ENCODE peak calls at places on chromosomes 12 and 14, in eight cellular contexts. One of them, this sample, is unnamed.
A peak's percentile ranks its signal among the peaks of the same experiment; 100 is the strongest.

GRCh38 chr14:75222208-75222701 is 45.8 kb upstream of the TMED10 start:
- DNase-seq in IMR-90: peak; percentile 92
- DNase-seq in lung: no peak
- DNase-seq in right lobe of liver: peak; percentile 34
- DNase-seq in Caco-2: no peak
- DNase-seq in A549: no peak
- DNase-seq in PC-3: no peak
- DNase-seq in psoas muscle: no peak
- DNase-seq in this sample: no peak

GRCh38 chr12:58781609-58782008 is 138.7 kb downstream of the LRIG3 start:
- DNase-seq in IMR-90: no peak
- DNase-seq in lung: no peak
- DNase-seq in right lobe of liver: no peak
- DNase-seq in Caco-2: no peak
- DNase-seq in A549: no peak
- DNase-seq in PC-3: no peak
- DNase-seq in psoas muscle: no peak
- DNase-seq in this sample: no peak

GRCh38 chr12:52632656-52633055 is 14.3 kb upstream of the KRT73 start:
- DNase-seq in IMR-90: no peak
- DNase-seq in lung: no peak
- DNase-seq in right lobe of liver: no peak
- DNase-seq in Caco-2: no peak
- DNase-seq in A549: no peak
- DNase-seq in PC-3: no peak
- DNase-seq in psoas muscle: no peak
- DNase-seq in this sample: no peak

GRCh38 chr12:131642101-131642540 is 68.8 kb upstream of the SFSWAP start:
- DNase-seq in IMR-90: no peak
- DNase-seq in lung: no peak
- DNase-seq in right lobe of liver: no peak
- DNase-seq in Caco-2: peak; percentile 50
- DNase-seq in A549: peak; percentile 58
- DNase-seq in PC-3: no peak
- DNase-seq in psoas muscle: no peak
- DNase-seq in this sample: no peak

GRCh38 chr12:130916251-130916911 is 37.3 kb upstream of the ADGRD1 start:
- DNase-seq in IMR-90: peak; percentile 28
- DNase-seq in lung: peak; percentile 65
- DNase-seq in right lobe of liver: peak; percentile 52
- DNase-seq in Caco-2: peak; percentile 53
- DNase-seq in A549: peak; percentile 74
- DNase-seq in PC-3: peak; percentile 80
- DNase-seq in psoas muscle: peak; percentile 28
- DNase-seq in this sample: no peak

GRCh38 chr14:89093083-89093482 is 268.6 kb downstream of the TTC8 start:
- DNase-seq in IMR-90: peak; percentile 26
- DNase-seq in lung: no peak
- DNase-seq in right lobe of liver: no peak
- DNase-seq in Caco-2: no peak
- DNase-seq in A549: no peak
- DNase-seq in PC-3: peak; percentile 19
- DNase-seq in psoas muscle: no peak
- DNase-seq in this sample: no peak

GRCh38 chr12:52042706-52043385 is 8.4 kb upstream of the NR4A1 start:
- DNase-seq in IMR-90: no peak
- DNase-seq in lung: no peak
- DNase-seq in right lobe of liver: no peak
- DNase-seq in Caco-2: no peak
- DNase-seq in A549: no peak
- DNase-seq in PC-3: no peak
- DNase-seq in psoas muscle: no peak
- DNase-seq in this sample: no peak

GRCh38 chr12:110957652-110958051 is 37.3 kb upstream of the MYL2 start:
- DNase-seq in IMR-90: no peak
- DNase-seq in lung: no peak
- DNase-seq in right lobe of liver: no peak
- DNase-seq in Caco-2: no peak
- DNase-seq in A549: no peak
- DNase-seq in PC-3: no peak
- DNase-seq in psoas muscle: no peak
- DNase-seq in this sample: no peak

GRCh38 chr14:85439696-85440328 is 90.1 kb upstream of the FLRT2 start:
- DNase-seq in IMR-90: no peak
- DNase-seq in lung: no peak
- DNase-seq in right lobe of liver: no peak
- DNase-seq in Caco-2: no peak
- DNase-seq in A549: peak; percentile 72
- DNase-seq in PC-3: no peak
- DNase-seq in psoas muscle: no peak
- DNase-seq in this sample: no peak

GRCh38 chr14:78445275-78445674 is 275.1 kb downstream of the NRXN3 start:
- DNase-seq in IMR-90: no peak
- DNase-seq in lung: no peak
- DNase-seq in right lobe of liver: no peak
- DNase-seq in Caco-2: no peak
- DNase-seq in A549: no peak
- DNase-seq in PC-3: no peak
- DNase-seq in psoas muscle: no peak
- DNase-seq in this sample: no peak

GRCh38 chr12:97568336-97569180 is 106.0 kb downstream of the RMST start:
- DNase-seq in IMR-90: no peak
- DNase-seq in lung: no peak
- DNase-seq in right lobe of liver: no peak
- DNase-seq in Caco-2: peak; percentile 82
- DNase-seq in A549: peak; percentile 59
- DNase-seq in PC-3: peak; percentile 96
- DNase-seq in psoas muscle: no peak
- DNase-seq in this sample: no peak

GRCh38 chr12:49903700-49904423 is at the start of gene FAIM2:
- DNase-seq in IMR-90: peak; percentile 82
- DNase-seq in lung: no peak
- DNase-seq in right lobe of liver: no peak
- DNase-seq in Caco-2: no peak
- DNase-seq in A549: no peak
- DNase-seq in PC-3: no peak
- DNase-seq in psoas muscle: peak; percentile 68
- DNase-seq in this sample: peak; percentile 16

GRCh38 chr14:76348898-76349297 is 27.0 kb upstream of the ESRRB start:
- DNase-seq in IMR-90: peak; percentile 29
- DNase-seq in lung: no peak
- DNase-seq in right lobe of liver: peak; percentile 39
- DNase-seq in Caco-2: no peak
- DNase-seq in A549: no peak
- DNase-seq in PC-3: peak; percentile 47
- DNase-seq in psoas muscle: peak; percentile 69
- DNase-seq in this sample: no peak

DNA sequence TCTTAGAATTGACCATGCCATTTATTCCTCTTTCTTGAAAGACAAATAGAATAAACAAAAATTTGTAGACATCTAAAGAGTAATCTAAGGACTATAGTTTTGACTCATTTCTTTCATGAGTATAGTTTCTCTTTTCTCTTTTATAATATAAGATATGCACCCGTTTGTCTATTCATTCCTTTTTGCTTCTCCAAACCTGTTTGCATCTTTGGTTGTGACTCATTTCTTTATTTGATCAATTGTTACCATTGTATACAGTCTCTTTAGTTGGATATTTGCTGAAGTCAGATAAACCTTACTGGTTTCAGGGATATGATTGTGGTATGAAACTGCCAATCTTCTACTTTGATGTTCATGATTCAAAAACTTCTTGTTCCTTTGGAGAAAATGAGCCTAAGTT is 268.7 kb downstream of the FBXL14 start:
- DNase-seq in IMR-90: no peak
- DNase-seq in lung: no peak
- DNase-seq in right lobe of liver: no peak
- DNase-seq in Caco-2: no peak
- DNase-seq in A549: no peak
- DNase-seq in PC-3: peak; percentile 64
- DNase-seq in psoas muscle: no peak
- DNase-seq in this sample: no peak
- H3K4me3 ChIP-seq in IMR-90: no peak overlapping the region
- H3K4me3 ChIP-seq in lung: no peak overlapping the region
- H3K4me3 ChIP-seq in right lobe of liver: no peak overlapping the region
- H3K4me3 ChIP-seq in Caco-2: no peak overlapping the region
- H3K4me3 ChIP-seq in A549: no peak overlapping the region
- H3K4me3 ChIP-seq in PC-3: no peak overlapping the region
- H3K4me3 ChIP-seq in psoas muscle: no peak overlapping the region
- H3K4me3 ChIP-seq in this sample: no peak overlapping the region

GRCh38 chr12:99809921-99810320 is 162.4 kb downstream of the GARIN6 start:
- DNase-seq in IMR-90: no peak
- DNase-seq in lung: no peak
- DNase-seq in right lobe of liver: no peak
- DNase-seq in Caco-2: no peak
- DNase-seq in A549: no peak
- DNase-seq in PC-3: no peak
- DNase-seq in psoas muscle: no peak
- DNase-seq in this sample: no peak

GRCh38 chr12:99806304-99806703 is 158.8 kb downstream of the GARIN6 start:
- DNase-seq in IMR-90: no peak
- DNase-seq in lung: no peak
- DNase-seq in right lobe of liver: no peak
- DNase-seq in Caco-2: no peak
- DNase-seq in A549: no peak
- DNase-seq in PC-3: no peak
- DNase-seq in psoas muscle: no peak
- DNase-seq in this sample: no peak

GRCh38 chr12:99810718-99811593 is 163.4 kb downstream of the GARIN6 start:
- DNase-seq in IMR-90: peak; percentile 18
- DNase-seq in lung: no peak
- DNase-seq in right lobe of liver: no peak
- DNase-seq in Caco-2: no peak
- DNase-seq in A549: peak; percentile 57
- DNase-seq in PC-3: peak; percentile 67
- DNase-seq in psoas muscle: no peak
- DNase-seq in this sample: no peak
- TF ChIP-seq CTCF in IMR-90: peak; percentile 33
- TF ChIP-seq CTCF in lung: no peak
- TF ChIP-seq CTCF in right lobe of liver: peak; percentile 45
- TF ChIP-seq CTCF in Caco-2: peak; percentile 34
- TF ChIP-seq CTCF in A549: peak; percentile 41
- TF ChIP-seq CTCF in PC-3: peak; percentile 53
- TF ChIP-seq CTCF in psoas muscle: peak; percentile 36
- TF ChIP-seq CTCF in this sample: no peak

GRCh38 chr12:74539261-74539660 is 1.6 kb downstream of the ATXN7L3B start:
- DNase-seq in IMR-90: no peak
- DNase-seq in lung: no peak
- DNase-seq in right lobe of liver: no peak
- DNase-seq in Caco-2: no peak
- DNase-seq in A549: no peak
- DNase-seq in PC-3: peak; percentile 7
- DNase-seq in psoas muscle: no peak
- DNase-seq in this sample: no peak
- H3K4me1 ChIP-seq in IMR-90: peaks cover 12% of the 10 kb centered on the region
- H3K4me1 ChIP-seq in lung: peaks cover 23% of the 10 kb centered on the region
- H3K4me1 ChIP-seq in right lobe of liver: no peaks in the 10 kb centered on the region
- H3K4me1 ChIP-seq in Caco-2: peaks cover 7% of the 10 kb centered on the region
- H3K4me1 ChIP-seq in A549: peaks cover 21% of the 10 kb centered on the region
- H3K4me1 ChIP-seq in PC-3: peaks cover 29% of the 10 kb centered on the region
- H3K4me1 ChIP-seq in psoas muscle: peaks cover 27% of the 10 kb centered on the region
- H3K4me1 ChIP-seq in this sample: peaks cover 43% of the 10 kb centered on the region

GRCh38 chr12:29448157-29448556 is 49.3 kb downstream of the OVCH1 start:
- DNase-seq in IMR-90: no peak
- DNase-seq in lung: no peak
- DNase-seq in right lobe of liver: no peak
- DNase-seq in Caco-2: no peak
- DNase-seq in A549: no peak
- DNase-seq in PC-3: no peak
- DNase-seq in psoas muscle: no peak
- DNase-seq in this sample: no peak

GRCh38 chr12:29455087-29455486 is 42.4 kb downstream of the OVCH1 start:
- DNase-seq in IMR-90: no peak
- DNase-seq in lung: no peak
- DNase-seq in right lobe of liver: no peak
- DNase-seq in Caco-2: no peak
- DNase-seq in A549: no peak
- DNase-seq in PC-3: no peak
- DNase-seq in psoas muscle: no peak
- DNase-seq in this sample: no peak

GRCh38 chr12:29447285-29447975 is 50.1 kb downstream of the OVCH1 start:
- DNase-seq in IMR-90: no peak
- DNase-seq in lung: no peak
- DNase-seq in right lobe of liver: no peak
- DNase-seq in Caco-2: no peak
- DNase-seq in A549: no peak
- DNase-seq in PC-3: no peak
- DNase-seq in psoas muscle: no peak
- DNase-seq in this sample: no peak

GRCh38 chr12:29451886-29452285 is 45.6 kb downstream of the OVCH1 start:
- DNase-seq in IMR-90: no peak
- DNase-seq in lung: no peak
- DNase-seq in right lobe of liver: peak; percentile 30
- DNase-seq in Caco-2: no peak
- DNase-seq in A549: no peak
- DNase-seq in PC-3: no peak
- DNase-seq in psoas muscle: no peak
- DNase-seq in this sample: no peak
- H3K4me3 ChIP-seq in IMR-90: no peak overlapping the region
- H3K4me3 ChIP-seq in lung: no peak overlapping the region
- H3K4me3 ChIP-seq in right lobe of liver: no peak overlapping the region
- H3K4me3 ChIP-seq in Caco-2: no peak overlapping the region
- H3K4me3 ChIP-seq in A549: no peak overlapping the region
- H3K4me3 ChIP-seq in PC-3: no peak overlapping the region
- H3K4me3 ChIP-seq in psoas muscle: no peak overlapping the region
- H3K4me3 ChIP-seq in this sample: no peak overlapping the region

GRCh38 chr12:116019415-116019814 is 258.1 kb downstream of the MED13L start:
- DNase-seq in IMR-90: no peak
- DNase-seq in lung: no peak
- DNase-seq in right lobe of liver: no peak
- DNase-seq in Caco-2: no peak
- DNase-seq in A549: no peak
- DNase-seq in PC-3: no peak
- DNase-seq in psoas muscle: no peak
- DNase-seq in this sample: no peak
- TF ChIP-seq CTCF in IMR-90: no peak
- TF ChIP-seq CTCF in lung: no peak
- TF ChIP-seq CTCF in right lobe of liver: no peak
- TF ChIP-seq CTCF in Caco-2: no peak
- TF ChIP-seq CTCF in A549: no peak
- TF ChIP-seq CTCF in PC-3: no peak
- TF ChIP-seq CTCF in psoas muscle: no peak
- TF ChIP-seq CTCF in this sample: no peak

GRCh38 chr12:57138526-57139272 is 8.7 kb downstream of the LRP1-AS start:
- DNase-seq in IMR-90: no peak
- DNase-seq in lung: peak; percentile 71
- DNase-seq in right lobe of liver: peak; percentile 88
- DNase-seq in Caco-2: peak; percentile 77
- DNase-seq in A549: no peak
- DNase-seq in PC-3: no peak
- DNase-seq in psoas muscle: peak; percentile 91
- DNase-seq in this sample: no peak
- H3K4me1 ChIP-seq in IMR-90: peaks cover 51% of the 10 kb centered on the region
- H3K4me1 ChIP-seq in lung: peaks cover 7% of the 10 kb centered on the region
- H3K4me1 ChIP-seq in right lobe of liver: peaks cover 5% of the 10 kb centered on the region
- H3K4me1 ChIP-seq in Caco-2: peaks cover 25% of the 10 kb centered on the region
- H3K4me1 ChIP-seq in A549: peaks cover 15% of the 10 kb centered on the region
- H3K4me1 ChIP-seq in PC-3: peaks cover 5% of the 10 kb centered on the region
- H3K4me1 ChIP-seq in psoas muscle: no peaks in the 10 kb centered on the region
- H3K4me1 ChIP-seq in this sample: peaks cover 13% of the 10 kb centered on the region

DNA sequence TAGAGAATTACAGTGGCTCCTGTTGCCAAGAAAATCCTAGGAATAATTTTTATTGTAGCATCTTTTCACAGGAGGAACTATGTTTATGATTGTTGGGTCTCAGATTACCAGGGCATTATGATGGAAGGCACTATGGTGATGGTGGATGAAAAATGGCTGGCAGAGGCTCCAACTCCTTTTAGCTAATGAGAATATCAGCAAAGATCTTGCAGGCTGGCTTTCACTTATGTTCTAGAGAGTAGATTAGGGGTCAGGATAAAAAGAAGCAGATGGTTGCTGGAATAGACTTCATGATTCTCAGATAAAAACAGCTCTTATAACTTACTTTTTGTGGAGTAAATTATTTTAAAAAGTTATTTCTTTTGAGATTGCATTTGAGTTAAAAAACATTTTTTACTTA is 501.9 kb downstream of the TRHDE start:
- DNase-seq in IMR-90: no peak
- DNase-seq in lung: no peak
- DNase-seq in right lobe of liver: no peak
- DNase-seq in Caco-2: no peak
- DNase-seq in A549: no peak
- DNase-seq in PC-3: no peak
- DNase-seq in psoas muscle: no peak
- DNase-seq in this sample: no peak
- H3K4me3 ChIP-seq in IMR-90: no peak overlapping the region
- H3K4me3 ChIP-seq in lung: no peak overlapping the region
- H3K4me3 ChIP-seq in right lobe of liver: no peak overlapping the region
- H3K4me3 ChIP-seq in Caco-2: no peak overlapping the region
- H3K4me3 ChIP-seq in A549: no peak overlapping the region
- H3K4me3 ChIP-seq in PC-3: no peak overlapping the region
- H3K4me3 ChIP-seq in psoas muscle: no peak overlapping the region
- H3K4me3 ChIP-seq in this sample: no peak overlapping the region

This sample was measured in CD8-positive, alpha-beta T cell.